ENCODE peak calls at places on chromosomes 16 and 17, in seven cellular contexts. One of them, this sample, is unnamed.

GRCh38 chr16:590165-590874 is 454 bp downstream of the RAB40C start:
- DNase-seq in fibroblast of mammary gland: peak; percentile 31
- DNase-seq in kidney epithelial cell: no peak
- DNase-seq in cardiac fibroblast: peak; percentile 58
- DNase-seq in GM12878: no peak
- DNase-seq in heart left ventricle: no peak
- DNase-seq in AG10803: peak; percentile 50
- DNase-seq in this sample: peak; percentile 81

GRCh38 chr17:4591529-4591928 is 7.2 kb downstream of the SMTNL2 start:
- DNase-seq in fibroblast of mammary gland: peak; percentile 49
- DNase-seq in kidney epithelial cell: no peak
- DNase-seq in cardiac fibroblast: peak; percentile 49
- DNase-seq in GM12878: no peak
- DNase-seq in heart left ventricle: no peak
- DNase-seq in AG10803: no peak
- DNase-seq in this sample: peak; percentile 52

GRCh38 chr16:3518292-3518982 is 17.6 kb downstream of the CLUAP1 start:
- DNase-seq in fibroblast of mammary gland: no peak
- DNase-seq in kidney epithelial cell: no peak
- DNase-seq in cardiac fibroblast: no peak
- DNase-seq in GM12878: no peak
- DNase-seq in heart left ventricle: no peak
- DNase-seq in AG10803: no peak
- DNase-seq in this sample: no peak

GRCh38 chr17:15436399-15437369 is 30.7 kb downstream of the CDRT4 start:
- DNase-seq in fibroblast of mammary gland: peak; percentile 85
- DNase-seq in kidney epithelial cell: no peak
- DNase-seq in cardiac fibroblast: peak; percentile 82
- DNase-seq in GM12878: no peak
- DNase-seq in heart left ventricle: peak; percentile 76
- DNase-seq in AG10803: peak; percentile 50
- DNase-seq in this sample: peak; percentile 64

GRCh38 chr16:29745126-29745852 is 501 bp downstream of the C16orf54 start:
- DNase-seq in fibroblast of mammary gland: no peak
- DNase-seq in kidney epithelial cell: no peak
- DNase-seq in cardiac fibroblast: no peak
- DNase-seq in GM12878: no peak
- DNase-seq in heart left ventricle: no peak
- DNase-seq in AG10803: no peak
- DNase-seq in this sample: no peak

GRCh38 chr16:10228779-10229178 is 46.6 kb upstream of the GRIN2A start:
- DNase-seq in fibroblast of mammary gland: no peak
- DNase-seq in kidney epithelial cell: no peak
- DNase-seq in cardiac fibroblast: no peak
- DNase-seq in GM12878: peak; percentile 28
- DNase-seq in heart left ventricle: no peak
- DNase-seq in AG10803: no peak
- DNase-seq in this sample: no peak

GRCh38 chr17:50111687-50112655 is 16.8 kb downstream of the PDK2 start:
- DNase-seq in fibroblast of mammary gland: no peak
- DNase-seq in kidney epithelial cell: no peak
- DNase-seq in cardiac fibroblast: no peak
- DNase-seq in GM12878: no peak
- DNase-seq in heart left ventricle: peak; percentile 82
- DNase-seq in AG10803: no peak
- DNase-seq in this sample: no peak

GRCh38 chr16:48409839-48410610 is 24.8 kb upstream of the SIAH1 start:
- DNase-seq in fibroblast of mammary gland: peak; percentile 95
- DNase-seq in kidney epithelial cell: no peak
- DNase-seq in cardiac fibroblast: peak; percentile 96
- DNase-seq in GM12878: no peak
- DNase-seq in heart left ventricle: no peak
- DNase-seq in AG10803: peak; percentile 86
- DNase-seq in this sample: peak; percentile 79

GRCh38 chr16:72066747-72067146 is 3.7 kb downstream of the HPR start:
- DNase-seq in fibroblast of mammary gland: peak; percentile 68
- DNase-seq in kidney epithelial cell: no peak
- DNase-seq in cardiac fibroblast: peak; percentile 75
- DNase-seq in GM12878: no peak
- DNase-seq in heart left ventricle: no peak
- DNase-seq in AG10803: peak; percentile 51
- DNase-seq in this sample: peak; percentile 61

GRCh38 chr16:9126609-9127008 is 35.2 kb downstream of the HAPSTR1 start:
- DNase-seq in fibroblast of mammary gland: no peak
- DNase-seq in kidney epithelial cell: no peak
- DNase-seq in cardiac fibroblast: no peak
- DNase-seq in GM12878: no peak
- DNase-seq in heart left ventricle: no peak
- DNase-seq in AG10803: no peak
- DNase-seq in this sample: no peak

GRCh38 chr16:12833939-12834338 is 30.3 kb upstream of the CPPED1 start:
- DNase-seq in fibroblast of mammary gland: no peak
- DNase-seq in kidney epithelial cell: peak; percentile 51
- DNase-seq in cardiac fibroblast: no peak
- DNase-seq in GM12878: no peak
- DNase-seq in heart left ventricle: no peak
- DNase-seq in AG10803: peak; percentile 13
- DNase-seq in this sample: peak; percentile 29

GRCh38 chr17:21209511-21210175 is 4.3 kb downstream of the TMEM11 start:
- DNase-seq in fibroblast of mammary gland: no peak
- DNase-seq in kidney epithelial cell: peak; percentile 16
- DNase-seq in cardiac fibroblast: no peak
- DNase-seq in GM12878: no peak
- DNase-seq in heart left ventricle: peak; percentile 41
- DNase-seq in AG10803: peak; percentile 78
- DNase-seq in this sample: no peak

GRCh38 chr17:41967141-41967920 is 736 bp downstream of the CNP start:
- DNase-seq in fibroblast of mammary gland: peak; percentile 17
- DNase-seq in kidney epithelial cell: no peak
- DNase-seq in cardiac fibroblast: peak; percentile 30
- DNase-seq in GM12878: no peak
- DNase-seq in heart left ventricle: no peak
- DNase-seq in AG10803: no peak
- DNase-seq in this sample: no peak

GRCh38 chr17:75848523-75849303 is 4.5 kb upstream of the UNC13D start:
- DNase-seq in fibroblast of mammary gland: peak; percentile 51
- DNase-seq in kidney epithelial cell: no peak
- DNase-seq in cardiac fibroblast: peak; percentile 85
- DNase-seq in GM12878: no peak
- DNase-seq in heart left ventricle: peak; percentile 76
- DNase-seq in AG10803: no peak
- DNase-seq in this sample: no peak

GRCh38 chr17:20263595-20263994 is 203.7 kb downstream of the LGALS9B start:
- DNase-seq in fibroblast of mammary gland: peak; percentile 28
- DNase-seq in kidney epithelial cell: no peak
- DNase-seq in cardiac fibroblast: peak; percentile 9
- DNase-seq in GM12878: no peak
- DNase-seq in heart left ventricle: no peak
- DNase-seq in AG10803: peak; percentile 74
- DNase-seq in this sample: no peak

GRCh38 chr17:69828087-69828486 is 246.9 kb upstream of the KCNJ16 start:
- DNase-seq in fibroblast of mammary gland: peak; percentile 66
- DNase-seq in kidney epithelial cell: no peak
- DNase-seq in cardiac fibroblast: peak; percentile 22
- DNase-seq in GM12878: no peak
- DNase-seq in heart left ventricle: peak; percentile 53
- DNase-seq in AG10803: peak; percentile 46
- DNase-seq in this sample: peak; percentile 73

GRCh38 chr17:76381633-76382304 is 2.6 kb upstream of the SPHK1 start:
- DNase-seq in fibroblast of mammary gland: no peak
- DNase-seq in kidney epithelial cell: no peak
- DNase-seq in cardiac fibroblast: peak; percentile 75
- DNase-seq in GM12878: no peak
- DNase-seq in heart left ventricle: no peak
- DNase-seq in AG10803: no peak
- DNase-seq in this sample: no peak

GRCh38 chr16:71448274-71448866 is 6.5 kb upstream of the TLE7 start:
- DNase-seq in fibroblast of mammary gland: no peak
- DNase-seq in kidney epithelial cell: no peak
- DNase-seq in cardiac fibroblast: no peak
- DNase-seq in GM12878: no peak
- DNase-seq in heart left ventricle: no peak
- DNase-seq in AG10803: no peak
- DNase-seq in this sample: no peak

GRCh38 chr17:13415877-13416416 is 185.8 kb downstream of the HS3ST3A1 start:
- DNase-seq in fibroblast of mammary gland: peak; percentile 92
- DNase-seq in kidney epithelial cell: no peak
- DNase-seq in cardiac fibroblast: peak; percentile 71
- DNase-seq in GM12878: no peak
- DNase-seq in heart left ventricle: peak; percentile 48
- DNase-seq in AG10803: peak; percentile 51
- DNase-seq in this sample: peak; percentile 86

GRCh38 chr16:57376313-57376818 is 4.1 kb downstream of the CX3CL1 start:
- DNase-seq in fibroblast of mammary gland: no peak
- DNase-seq in kidney epithelial cell: no peak
- DNase-seq in cardiac fibroblast: no peak
- DNase-seq in GM12878: no peak
- DNase-seq in heart left ventricle: no peak
- DNase-seq in AG10803: no peak
- DNase-seq in this sample: no peak

GRCh38 chr17:1590747-1591473 is 28.3 kb upstream of the PITPNA start:
- DNase-seq in fibroblast of mammary gland: no peak
- DNase-seq in kidney epithelial cell: no peak
- DNase-seq in cardiac fibroblast: no peak
- DNase-seq in GM12878: no peak
- DNase-seq in heart left ventricle: no peak
- DNase-seq in AG10803: no peak
- DNase-seq in this sample: no peak

GRCh38 chr17:27276653-27277156 is 17.2 kb upstream of the WSB1 start:
- DNase-seq in fibroblast of mammary gland: no peak
- DNase-seq in kidney epithelial cell: no peak
- DNase-seq in cardiac fibroblast: peak; percentile 66
- DNase-seq in GM12878: no peak
- DNase-seq in heart left ventricle: no peak
- DNase-seq in AG10803: no peak
- DNase-seq in this sample: no peak

GRCh38 chr17:78383725-78384471 is 5.4 kb downstream of the PGS1 start:
- DNase-seq in fibroblast of mammary gland: peak; percentile 99
- DNase-seq in kidney epithelial cell: peak; percentile 82
- DNase-seq in cardiac fibroblast: peak; percentile 99
- DNase-seq in GM12878: peak; percentile 74
- DNase-seq in heart left ventricle: peak; percentile 68
- DNase-seq in AG10803: peak; percentile 100
- DNase-seq in this sample: peak; percentile 93

DNA sequence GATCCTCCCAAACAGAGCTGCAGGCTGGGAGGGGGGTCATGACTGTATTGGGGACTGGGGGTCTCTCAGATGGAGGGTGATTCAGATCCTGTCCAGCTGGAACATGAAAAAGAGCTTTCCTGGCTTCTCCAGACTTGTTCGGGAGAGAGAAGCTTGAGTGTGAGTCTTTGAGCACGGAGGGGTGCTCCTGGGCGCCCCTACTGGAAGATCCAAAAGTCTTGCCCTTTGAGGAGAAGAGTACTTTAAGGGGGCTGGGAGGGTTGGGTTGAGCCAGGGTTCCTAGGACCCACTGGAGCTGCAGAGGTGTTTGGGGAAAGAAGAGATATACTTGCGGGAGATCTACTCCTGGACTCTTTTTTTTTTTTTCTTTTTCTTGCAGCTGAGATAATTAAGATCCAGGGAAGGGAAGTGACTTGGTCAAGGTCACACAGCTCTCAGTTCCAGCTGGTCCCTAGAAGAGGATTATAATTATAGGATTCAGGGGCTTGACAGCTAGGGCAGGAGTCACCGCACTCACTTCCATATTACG is 8.4 kb downstream of the RARA start:
- DNase-seq in fibroblast of mammary gland: peak; percentile 71
- DNase-seq in kidney epithelial cell: no peak
- DNase-seq in cardiac fibroblast: peak; percentile 79
- DNase-seq in GM12878: no peak
- DNase-seq in heart left ventricle: peak; percentile 69
- DNase-seq in AG10803: peak; percentile 81
- DNase-seq in this sample: peak; percentile 64
- H3K4me3 ChIP-seq in fibroblast of mammary gland: peak overlapping the region; percentile 73
- H3K4me3 ChIP-seq in kidney epithelial cell: peak overlapping the region; percentile 79
- H3K4me3 ChIP-seq in cardiac fibroblast: peak overlapping the region; percentile 94
- H3K4me3 ChIP-seq in GM12878: peak overlapping the region; percentile 91
- H3K4me3 ChIP-seq in heart left ventricle: peak overlapping the region; percentile 95
- H3K4me3 ChIP-seq in AG10803: peak overlapping the region; percentile 68
- H3K4me3 ChIP-seq in this sample: peak overlapping the region; percentile 46

DNA sequence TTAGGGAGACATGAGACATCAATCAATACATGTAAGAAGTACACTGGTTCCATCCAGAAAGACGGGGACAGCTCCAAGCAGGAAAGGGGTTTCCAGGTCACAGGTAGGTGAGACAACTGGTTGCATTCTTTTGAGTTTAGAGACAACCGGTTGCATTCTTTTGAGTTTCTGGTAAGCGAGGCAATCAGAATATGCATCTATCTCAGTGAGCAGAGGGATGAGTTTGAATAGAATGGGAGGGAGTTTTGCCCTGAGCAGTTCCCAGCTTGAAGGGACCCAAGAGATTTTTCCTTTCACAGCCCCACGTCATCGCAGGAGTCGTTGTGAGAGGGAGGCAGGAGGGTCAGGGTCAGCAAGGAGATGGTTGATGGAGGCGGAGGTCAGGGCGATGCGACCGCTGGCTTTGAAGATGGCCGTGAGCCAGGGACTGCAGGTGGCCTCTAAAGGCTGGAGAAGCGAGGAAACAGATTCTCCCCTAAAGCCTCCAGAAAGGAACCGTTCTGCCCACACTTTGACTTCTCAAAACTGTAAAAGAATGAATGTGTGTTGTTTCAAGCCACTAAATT is 36.5 kb downstream of the IRF8 start:
- DNase-seq in fibroblast of mammary gland: no peak
- DNase-seq in kidney epithelial cell: no peak
- DNase-seq in cardiac fibroblast: no peak
- DNase-seq in GM12878: no peak
- DNase-seq in heart left ventricle: no peak
- DNase-seq in AG10803: no peak
- DNase-seq in this sample: no peak
- TF ChIP-seq CTCF in fibroblast of mammary gland: no peak
- TF ChIP-seq CTCF in kidney epithelial cell: no peak
- TF ChIP-seq CTCF in cardiac fibroblast: no peak
- TF ChIP-seq CTCF in GM12878: no peak
- TF ChIP-seq CTCF in heart left ventricle: no peak
- TF ChIP-seq CTCF in AG10803: no peak
- TF ChIP-seq CTCF in this sample: no peak

GRCh38 chr17:35239823-35240222 is 3.0 kb upstream of the SLFN5 start:
- DNase-seq in fibroblast of mammary gland: no peak
- DNase-seq in kidney epithelial cell: no peak
- DNase-seq in cardiac fibroblast: peak; percentile 29
- DNase-seq in GM12878: no peak
- DNase-seq in heart left ventricle: no peak
- DNase-seq in AG10803: peak; percentile 39
- DNase-seq in this sample: no peak
- H3K4me3 ChIP-seq in fibroblast of mammary gland: no peak overlapping the region
- H3K4me3 ChIP-seq in kidney epithelial cell: no peak overlapping the region
- H3K4me3 ChIP-seq in cardiac fibroblast: no peak overlapping the region
- H3K4me3 ChIP-seq in GM12878: no peak overlapping the region
- H3K4me3 ChIP-seq in heart left ventricle: no peak overlapping the region
- H3K4me3 ChIP-seq in AG10803: no peak overlapping the region
- H3K4me3 ChIP-seq in this sample: no peak overlapping the region

DNA sequence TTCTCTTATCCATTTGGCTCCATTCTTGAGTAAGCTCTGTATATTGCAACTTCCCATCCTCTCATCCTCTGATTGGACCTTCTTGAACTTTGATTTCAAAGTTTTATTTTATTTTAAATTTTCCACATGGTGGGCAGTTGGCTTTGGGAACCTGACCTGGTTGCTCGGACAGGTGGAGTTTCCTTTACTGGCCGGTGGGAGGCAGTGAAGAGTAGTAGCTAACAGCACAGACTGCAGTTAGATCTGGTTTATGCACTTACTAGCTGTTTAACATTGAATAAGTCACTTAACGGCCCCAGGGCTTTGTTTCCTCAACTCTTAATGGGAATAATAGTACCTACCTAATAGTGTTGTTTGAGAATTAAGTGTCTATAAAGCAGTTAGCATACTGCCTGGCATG is 92.8 kb downstream of the GPR139 start:
- DNase-seq in fibroblast of mammary gland: peak; percentile 0
- DNase-seq in kidney epithelial cell: no peak
- DNase-seq in cardiac fibroblast: no peak
- DNase-seq in GM12878: no peak
- DNase-seq in heart left ventricle: no peak
- DNase-seq in AG10803: no peak
- DNase-seq in this sample: no peak
- TF ChIP-seq CTCF in fibroblast of mammary gland: peak; percentile 20
- TF ChIP-seq CTCF in kidney epithelial cell: peak; percentile 39
- TF ChIP-seq CTCF in cardiac fibroblast: peak; percentile 30
- TF ChIP-seq CTCF in GM12878: peak; percentile 25
- TF ChIP-seq CTCF in heart left ventricle: no peak
- TF ChIP-seq CTCF in AG10803: peak; percentile 27
- TF ChIP-seq CTCF in this sample: peak; percentile 7